ENCODE peak calls at places on chromosomes 11 and 22, in six cellular contexts. M, P, F, H, G and N are unnamed samples.

GRCh38 chr11:3204141-3205015 is 14.2 kb downstream of the MRGPRG start:
- DNase-seq in M (no peak), P (no peak), F (no peak), H (peak; percentile 14), G (no peak), N (no peak)

GRCh38 chr22:17258015-17258827 is 39.0 kb upstream of the ADA2 start:
- DNase-seq in M (peak; percentile 92), P (peak; percentile 33), F (peak; percentile 39), H (peak; percentile 87), G (peak; percentile 93), N (peak; percentile 48)

GRCh38 chr11:85171648-85172257 is 455.4 kb downstream of the DLG2 start:
- DNase-seq in M (no peak), P (no peak), F (no peak), H (no peak), G (no peak), N (no peak)

GRCh38 chr22:17057959-17058814 is 26.6 kb upstream of the IL17RA start:
- DNase-seq in M (peak; percentile 72), P (peak; percentile 64), F (peak; percentile 41), H (peak; percentile 58), G (peak; percentile 57), N (no peak)

GRCh38 chr22:30265851-30266444 is 703 bp downstream of the OSM start:
- DNase-seq in M (no peak), P (no peak), F (peak; percentile 84), H (no peak), G (peak; percentile 81), N (no peak)

GRCh38 chr11:115420524-115420923 is 83.7 kb downstream of the CADM1 start:
- DNase-seq in M (no peak), P (no peak), F (no peak), H (no peak), G (no peak), N (no peak)

GRCh38 chr11:34395916-34396555 is 38.2 kb upstream of the ABTB2 start:
- DNase-seq in M (no peak), P (peak; percentile 55), F (no peak), H (no peak), G (no peak), N (no peak)

GRCh38 chr22:35380537-35381423 is at the start of gene HMOX1:
- DNase-seq in M (peak; percentile 81), P (peak; percentile 94), F (peak; percentile 42), H (peak; percentile 88), G (no peak), N (peak; percentile 76)

GRCh38 chr11:96155627-96156378 is 187.2 kb downstream of the MAML2 start:
- DNase-seq in M (peak; percentile 51), P (peak; percentile 100), F (peak; percentile 58), H (peak; percentile 20), G (no peak), N (peak; percentile 56)